ENCODE peak calls at places on chromosomes 6 and 20, in five cellular contexts. T, Z, M, U and L are unnamed samples.

GRCh38 chr20:60921021-60921622 is 330.9 kb upstream of the CDH4 start:
- DNase-seq in M (peak), U (peak), Z (no peak), T (peak), L (peak)

GRCh38 chr6:43870660-43871061 is 100.7 kb downstream of the VEGFA start:
- DNase-seq in M (peak), T (no peak), Z (no peak), U (no peak), L (no peak)

GRCh38 chr20:50470249-50470858 is 39.8 kb upstream of the PTPN1 start:
- DNase-seq in Z (no peak), U (no peak), T (no peak), M (no peak), L (no peak)

GRCh38 chr6:159829515-159829914 is 29.4 kb downstream of the PNLDC1 start:
- DNase-seq in M (peak), U (no peak), Z (no peak), T (no peak), L (no peak)

GRCh38 chr20:43387737-43388136 is 70.0 kb upstream of the SRSF6 start:
- DNase-seq in U (no peak), Z (no peak), M (no peak), T (no peak), L (no peak)

GRCh38 chr20:48659888-48660287 is 167.9 kb downstream of the PREX1 start:
- DNase-seq in Z (no peak), U (no peak), M (no peak), T (no peak), L (no peak)

GRCh38 chr6:106134906-106135634 is 48.9 kb downstream of the PRDM1 start:
- DNase-seq in T (peak), M (no peak), U (peak), Z (no peak), L (no peak)

GRCh38 chr20:57097245-57097935 is 169.1 kb downstream of the BMP7 start:
- DNase-seq in Z (no peak), U (no peak), M (no peak), T (no peak), L (no peak)

GRCh38 chr6:79047072-79047471 is 31.0 kb downstream of the PHIP start:
- DNase-seq in T (no peak), U (no peak), M (no peak), Z (no peak), L (no peak)

GRCh38 chr6:39812853-39813533 is 20.8 kb downstream of the DAAM2 start:
- DNase-seq in T (no peak), M (peak), U (no peak), Z (peak), L (no peak)

GRCh38 chr20:52410746-52411317 is 219.3 kb upstream of the ZFP64 start:
- DNase-seq in Z (no peak), T (no peak), M (no peak), U (no peak), L (no peak)

GRCh38 chr20:48012401-48012974 is 227.2 kb upstream of the SULF2 start:
- DNase-seq in Z (no peak), M (peak), T (no peak), U (peak), L (no peak)

GRCh38 chr20:22617160-22617559 is 32.8 kb upstream of the FOXA2 start:
- DNase-seq in M (no peak), Z (no peak), U (no peak), T (peak), L (no peak)

GRCh38 chr6:144131248-144131709 is 19.0 kb upstream of the STX11 start:
- DNase-seq in U (no peak), Z (no peak), M (peak), T (peak), L (no peak)

GRCh38 chr6:30700340-30700739 is 9.6 kb upstream of the NRM start:
- DNase-seq in T (no peak), U (no peak), M (no peak), Z (no peak), L (no peak)

GRCh38 chr20:42587427-42587826 is 602.3 kb downstream of the PTPRT start:
- DNase-seq in U (no peak), Z (no peak), M (no peak), T (no peak), L (no peak)

GRCh38 chr20:44023515-44024371 is 109.1 kb downstream of the TOX2 start:
- DNase-seq in M (no peak), U (no peak), Z (no peak), T (no peak), L (no peak)

GRCh38 chr6:158060447-158061360 is 79.0 kb downstream of the SYNJ2 start:
- DNase-seq in M (peak), T (peak), Z (no peak), U (no peak), L (no peak)

GRCh38 chr6:95266537-95267258 is 310.6 kb upstream of the MANEA start:
- DNase-seq in U (no peak), T (no peak), Z (no peak), M (no peak), L (no peak)

GRCh38 chr6:16725145-16725864 is 36.0 kb downstream of the ATXN1 start:
- DNase-seq in M (peak), Z (no peak), U (no peak), T (no peak), L (no peak)

GRCh38 chr20:53899351-53900167 is 170.8 kb downstream of the BCAS1 start:
- DNase-seq in Z (peak), T (peak), M (peak), U (no peak), L (no peak)

GRCh38 chr6:45467853-45468252 is 90.1 kb upstream of the SUPT3H start:
- DNase-seq in U (no peak), T (no peak), M (no peak), Z (no peak), L (no peak)

GRCh38 chr6:30322527-30323501 is 3.9 kb upstream of the TRIM39 start:
- DNase-seq in U (peak), T (no peak), Z (no peak), M (peak), L (no peak)

GRCh38 chr6:118748311-118749062 is 97.1 kb upstream of the CEP85L start:
- DNase-seq in U (no peak), Z (no peak), M (peak), T (no peak), L (no peak)

GRCh38 chr6:22682979-22683378 is 113.6 kb downstream of the HDGFL1 start:
- DNase-seq in M (no peak), U (no peak), Z (no peak), T (no peak), L (no peak)

GRCh38 chr6:122580731-122581130 is 29.5 kb upstream of the PKIB start:
- DNase-seq in U (no peak), M (no peak), T (no peak), Z (no peak), L (no peak)

GRCh38 chr6:52454556-52454955 is 34.4 kb downstream of the EFHC1 start:
- DNase-seq in Z (no peak), M (peak), U (no peak), T (no peak), L (no peak)

GRCh38 chr6:169654590-169655391 is 47.0 kb downstream of the WDR27 start:
- DNase-seq in T (no peak), U (no peak), Z (no peak), M (peak), L (no peak)

GRCh38 chr6:134425521-134426316 is 107.8 kb upstream of the SGK1 start:
- DNase-seq in Z (no peak), M (no peak), U (no peak), T (no peak), L (no peak)

GRCh38 chr6:10112871-10113584 is 301.8 kb downstream of the TFAP2A start:
- DNase-seq in U (no peak), Z (no peak), T (no peak), M (no peak), L (no peak)

GRCh38 chr6:28490191-28490890 is 25.3 kb downstream of the GPX6 start:
- DNase-seq in T (no peak), M (peak), U (peak), Z (no peak), L (peak)
- TF ChIP-seq BHLHE40 in T (no peak), M (no peak), U (no peak), Z (no peak), L (no peak)

DNA sequence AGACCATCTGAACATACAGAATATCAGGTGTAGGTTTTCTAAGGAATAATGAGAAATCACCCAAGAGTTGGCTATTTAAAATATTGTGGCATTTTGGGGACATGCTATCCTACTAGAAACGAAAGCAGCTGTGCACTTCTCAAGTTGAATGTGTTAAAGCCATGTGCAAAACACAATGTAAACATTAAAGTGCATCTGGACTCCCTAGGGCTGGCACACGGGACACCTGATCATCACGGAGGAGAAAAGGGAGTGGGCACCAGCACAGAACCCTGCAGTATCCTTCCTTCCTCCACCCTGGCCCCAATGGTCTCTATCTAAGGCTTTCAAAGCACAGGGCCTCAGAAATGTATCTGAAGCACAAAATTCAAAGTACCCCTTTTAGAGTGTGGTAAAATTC is 94.3 kb downstream of the INSM1 start:
- DNase-seq in Z (no peak), T (no peak), U (no peak), M (no peak), L (no peak)
- TF ChIP-seq BHLHE40 in Z (no peak), T (no peak), U (no peak), M (no peak), L (no peak)

GRCh38 chr6:151154418-151154817 is 85.3 kb upstream of the AKAP12 start:
- DNase-seq in Z (no peak), U (no peak), M (no peak), T (peak), L (no peak)
- TF ChIP-seq BHLHE40 in Z (no peak), U (no peak), M (no peak), T (no peak), L (no peak)

DNA sequence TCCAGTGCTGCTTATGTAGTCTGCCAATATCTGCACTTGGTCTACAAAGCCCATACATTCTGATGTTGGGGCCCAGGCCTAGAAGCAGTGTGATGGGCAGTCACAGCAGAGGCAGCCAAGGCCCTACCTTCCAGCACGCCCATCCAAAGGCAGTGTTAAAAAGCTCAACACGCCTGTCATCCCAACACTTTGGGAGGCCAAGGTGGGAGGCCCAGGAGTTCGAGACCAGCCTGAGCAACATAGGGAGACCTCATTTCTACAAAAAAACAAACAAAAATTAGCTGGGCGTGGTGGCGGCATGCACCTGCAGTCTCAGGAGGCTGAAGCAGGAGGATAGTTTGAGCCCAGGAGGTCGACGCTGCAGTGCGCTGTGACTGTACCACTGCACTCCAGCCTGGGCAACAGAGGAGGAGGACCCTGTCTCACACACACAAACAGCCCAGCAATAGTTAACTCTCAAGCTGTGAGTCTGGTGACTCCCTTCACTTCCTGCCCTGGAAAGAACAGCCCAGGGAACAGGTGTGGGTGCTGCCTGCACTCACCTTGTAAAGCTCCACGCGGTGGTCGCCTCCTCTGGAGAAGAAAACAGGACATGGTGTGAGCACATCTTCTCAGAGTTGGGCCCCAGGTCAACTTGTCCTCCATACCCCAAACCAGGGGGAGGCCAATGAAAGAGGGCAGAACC is 68.8 kb downstream of the PYGB start:
- DNase-seq in Z (no peak), T (no peak), U (no peak), M (no peak), L (no peak)
- TF ChIP-seq BHLHE40 in Z (no peak), T (no peak), U (no peak), M (no peak), L (no peak)